ENCODE peak calls at places on chromosomes 6 and 20, in ten cellular contexts. W is bronchial epithelial cell, V is Panc1, E is uterus, S is heart left ventricle, M is choroid plexus epithelial cell, X is neural crest cell, Q is RWPE2, U is fibroblast of pulmonary artery, C is tibial artery. L is an unnamed sample.

GRCh38 chr6:44007818-44008660 is 119.2 kb downstream of the MRPL14 start:
- DNase-seq in W (no peak), V (no peak), E (peak; percentile 11), S (no peak), M (no peak), X (no peak), Q (peak; percentile 37), U (no peak), C (peak; percentile 53), L (no peak)

GRCh38 chr6:3987576-3987975 is 91.4 kb downstream of the FAM217A start:
- DNase-seq in W (no peak), V (no peak), E (no peak), S (no peak), M (no peak), X (no peak), Q (no peak), U (no peak), C (no peak), L (no peak)

GRCh38 chr6:117449549-117450439 is 24.1 kb upstream of the ROS1 start:
- DNase-seq in W (peak; percentile 75), V (peak; percentile 47), E (peak; percentile 21), S (peak; percentile 41), M (peak; percentile 90), X (peak; percentile 61), Q (no peak), U (peak; percentile 91), C (no peak), L (no peak)

GRCh38 chr6:149063443-149063842 is 254.1 kb upstream of the TAB2 start:
- DNase-seq in W (no peak), V (no peak), E (no peak), S (no peak), M (no peak), X (no peak), Q (no peak), U (no peak), C (no peak), L (no peak)

GRCh38 chr6:4987427-4987826 is 16.4 kb downstream of the RPP40 start:
- DNase-seq in W (no peak), V (no peak), E (no peak), S (no peak), M (no peak), X (no peak), Q (no peak), U (no peak), C (no peak), L (no peak)

GRCh38 chr20:1998715-1999114 is 4.9 kb upstream of the PDYN start:
- DNase-seq in W (no peak), V (no peak), E (no peak), S (no peak), M (no peak), X (no peak), Q (no peak), U (no peak), C (no peak), L (no peak)

GRCh38 chr20:43987531-43987930 is 72.9 kb downstream of the TOX2 start:
- DNase-seq in W (no peak), V (no peak), E (no peak), S (no peak), M (no peak), X (no peak), Q (no peak), U (no peak), C (no peak), L (no peak)

GRCh38 chr6:129320892-129321291 is 389.1 kb downstream of the ARHGAP18 start:
- DNase-seq in W (no peak), V (no peak), E (no peak), S (no peak), M (no peak), X (no peak), Q (no peak), U (no peak), C (no peak), L (no peak)

GRCh38 chr6:3351105-3351676 is 92.4 kb downstream of the PSMG4 start:
- DNase-seq in W (no peak), V (no peak), E (no peak), S (no peak), M (no peak), X (no peak), Q (no peak), U (no peak), C (no peak), L (no peak)

GRCh38 chr6:75290558-75290957 is 6.0 kb upstream of the TMEM30A start:
- DNase-seq in W (no peak), V (no peak), E (no peak), S (no peak), M (no peak), X (no peak), Q (no peak), U (no peak), C (no peak), L (no peak)

GRCh38 chr6:54515713-54516112 is 207.5 kb downstream of the TINAG start:
- DNase-seq in W (peak; percentile 59), V (no peak), E (no peak), S (no peak), M (no peak), X (no peak), Q (no peak), U (no peak), C (no peak), L (no peak)

GRCh38 chr6:113420290-113420689 is 436.9 kb upstream of the MARCKS start:
- DNase-seq in W (no peak), V (no peak), E (no peak), S (no peak), M (no peak), X (no peak), Q (no peak), U (no peak), C (no peak), L (no peak)

GRCh38 chr6:113412589-113413367 is 444.4 kb upstream of the MARCKS start:
- DNase-seq in W (peak; percentile 50), V (no peak), E (no peak), S (no peak), M (no peak), X (no peak), Q (no peak), U (no peak), C (no peak), L (no peak)

GRCh38 chr6:113416166-113416565 is 441.0 kb upstream of the MARCKS start:
- DNase-seq in W (no peak), V (no peak), E (no peak), S (no peak), M (no peak), X (no peak), Q (no peak), U (no peak), C (no peak), L (no peak)

GRCh38 chr6:113411006-113411405 is 446.1 kb upstream of the MARCKS start:
- DNase-seq in W (peak; percentile 52), V (no peak), E (no peak), S (no peak), M (no peak), X (no peak), Q (no peak), U (no peak), C (no peak), L (no peak)

DNA sequence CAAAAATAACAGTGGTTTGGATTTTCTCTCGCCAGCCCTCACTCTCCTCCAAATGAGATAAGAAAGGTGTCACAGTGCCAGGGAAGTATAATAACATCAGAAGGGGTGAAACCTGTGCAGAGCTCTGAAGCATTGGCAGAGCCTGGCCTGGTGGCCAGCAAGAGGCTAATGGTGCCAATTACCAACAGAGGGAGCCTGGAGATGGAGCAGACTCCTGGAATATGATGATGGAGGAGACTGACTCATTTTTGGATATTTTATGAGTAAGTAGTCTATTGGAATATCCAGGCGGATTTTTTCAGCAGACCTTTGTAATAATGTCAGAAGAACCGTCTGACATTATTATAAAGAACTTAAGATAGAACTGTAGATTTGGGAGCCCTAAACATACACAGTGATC is 442.6 kb upstream of the MARCKS start:
- DNase-seq in W (peak; percentile 84), V (peak; percentile 51), E (peak; percentile 39), S (peak; percentile 19), M (peak; percentile 78), X (no peak), Q (no peak), U (peak; percentile 82), C (peak; percentile 72), L (no peak)
- TF ChIP-seq CTCF in W (peak; percentile 68), V (peak; percentile 81), E (peak; percentile 28), S (peak; percentile 53), M (peak; percentile 80), X (peak; percentile 36), Q (peak; percentile 85), U (peak; percentile 81), C (peak; percentile 58), L (peak; percentile 83)

GRCh38 chr20:3330046-3330741 is 77.3 kb downstream of the DNAAF9 start:
- DNase-seq in W (no peak), V (no peak), E (no peak), S (no peak), M (peak; percentile 67), X (no peak), Q (no peak), U (peak; percentile 66), C (no peak), L (no peak)
- TF ChIP-seq CTCF in W (no peak), V (peak; percentile 32), E (no peak), S (no peak), M (peak; percentile 33), X (peak; percentile 22), Q (no peak), U (peak; percentile 20), C (no peak), L (peak; percentile 41)

DNA sequence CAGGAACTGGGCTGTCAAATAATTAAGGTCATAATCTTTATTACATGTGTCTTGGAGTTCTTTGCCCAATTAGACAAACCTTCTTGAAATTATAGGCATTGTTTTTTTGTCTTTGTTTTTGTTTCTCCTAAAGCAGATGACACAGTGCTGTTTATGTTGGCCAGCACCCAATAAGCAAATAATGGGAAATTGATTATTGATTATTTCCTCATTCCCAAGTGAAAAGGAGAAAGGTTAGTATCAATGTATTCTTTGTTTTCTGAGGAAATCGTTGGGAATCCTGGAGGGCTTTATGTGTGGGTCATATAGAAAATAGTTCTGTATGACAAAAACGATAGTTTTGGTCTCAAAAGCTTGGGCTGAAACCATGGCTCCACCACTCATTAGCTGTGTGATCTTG is 4.5 kb upstream of the CYP24A1 start:
- DNase-seq in W (no peak), V (no peak), E (no peak), S (no peak), M (no peak), X (no peak), Q (no peak), U (no peak), C (no peak), L (no peak)
- TF ChIP-seq CTCF in W (no peak), V (no peak), E (no peak), S (no peak), M (no peak), X (no peak), Q (no peak), U (no peak), C (no peak), L (no peak)

DNA sequence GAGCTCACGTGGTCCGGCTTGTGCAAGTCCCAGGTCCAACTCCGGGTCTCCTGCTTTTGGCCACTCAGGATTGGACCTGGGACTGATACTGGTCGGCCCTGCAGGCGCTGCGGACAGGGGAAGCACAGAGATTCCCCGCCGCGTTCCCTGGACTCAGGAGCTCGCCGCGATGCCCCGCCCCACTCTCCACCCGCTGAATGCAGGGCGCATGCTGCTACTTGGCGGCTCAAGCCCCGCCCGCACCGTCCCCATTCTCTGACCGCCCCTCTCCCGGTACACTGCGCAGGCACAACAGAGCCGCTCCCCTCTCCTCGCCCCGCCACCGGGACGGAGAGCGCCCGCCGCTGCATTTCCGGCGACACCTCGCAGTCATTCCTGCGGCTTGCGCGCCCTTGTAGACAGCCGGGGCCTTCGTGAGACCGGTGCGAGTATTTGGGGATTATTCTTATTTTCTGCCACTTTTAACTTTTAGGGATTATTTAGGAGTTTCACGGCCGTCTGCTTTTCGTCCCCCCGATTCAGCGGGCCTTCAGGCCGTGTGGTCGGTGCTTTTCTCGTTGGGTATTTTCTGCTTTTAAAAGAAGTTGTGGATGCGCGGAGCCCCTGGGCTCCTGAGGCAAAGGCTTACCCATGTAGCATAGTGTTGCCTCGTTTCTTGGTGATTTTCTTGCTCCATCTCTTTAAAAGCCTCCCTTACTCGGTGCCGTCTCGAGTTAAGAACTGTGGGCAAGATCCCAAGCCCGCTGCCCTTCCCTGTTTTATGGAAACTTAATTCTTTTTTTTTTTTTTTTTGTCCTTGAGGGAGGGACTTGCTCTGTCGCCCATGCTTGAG is at the start of gene TMEM14C:
- DNase-seq in W (peak; percentile 93), V (peak; percentile 91), E (peak; percentile 99), S (peak; percentile 99), M (peak; percentile 100), X (peak; percentile 93), Q (peak; percentile 99), U (peak; percentile 99), C (peak; percentile 100), L (peak; percentile 100)
- TF ChIP-seq CTCF in W (no peak), V (no peak), E (no peak), S (no peak), M (no peak), X (no peak), Q (no peak), U (no peak), C (no peak), L (peak; percentile 20)

L was measured in chondrocyte.